ENCODE peak calls at places on chromosomes 4 and X, in seven cellular contexts. Y is hypothalamus, V is transverse colon, O is GM03348, N is SK-MEL-5, P is HuH-7.5, I is lower leg skin. E is an unnamed sample.

GRCh38 chrX:20026278-20026677 is 35.4 kb upstream of the BCLAF3 start:
- DNase-seq in P (no peak), O (no peak), Y (no peak), V (no peak), N (no peak), I (no peak), E (no peak)

GRCh38 chr4:8675383-8675782 is 82.8 kb downstream of the CPZ start:
- DNase-seq in N (no peak), I (no peak), V (no peak), Y (no peak), O (no peak), P (peak), E (peak)

GRCh38 chrX:124415115-124415798 is 68.9 kb downstream of the SH2D1A start:
- DNase-seq in Y (no peak), V (no peak), P (no peak), N (no peak), O (no peak), I (no peak), E (no peak)

GRCh38 chrX:65300104-65300809 is 234.3 kb downstream of the LAS1L start:
- DNase-seq in V (no peak), O (no peak), N (peak), I (no peak), P (no peak), Y (no peak), E (no peak)

GRCh38 chrX:103791233-103791632 is 14.6 kb downstream of the PLP1 start:
- DNase-seq in O (no peak), Y (no peak), V (no peak), N (no peak), P (no peak), I (no peak), E (no peak)

GRCh38 chr4:139692300-139693012 is 26.8 kb downstream of the MGST2 start:
- DNase-seq in N (no peak), Y (no peak), O (no peak), I (peak), V (no peak), P (peak), E (no peak)

GRCh38 chrX:103586314-103586646 is 965 bp downstream of the TCEAL4 start:
- DNase-seq in Y (no peak), N (no peak), V (no peak), P (no peak), I (no peak), O (peak), E (no peak)

GRCh38 chrX:13938766-13939530 is 90.7 kb downstream of the GEMIN8 start:
- DNase-seq in I (no peak), P (no peak), N (no peak), Y (peak), V (no peak), O (no peak), E (no peak)

GRCh38 chrX:551306-551705 is 79.3 kb upstream of the SHOX start:
- DNase-seq in P (no peak), I (no peak), N (no peak), O (no peak), Y (no peak), V (no peak), E (no peak)

GRCh38 chrX:24761306-24761705 is 67.6 kb downstream of the POLA1 start:
- DNase-seq in O (peak), I (no peak), N (no peak), P (no peak), V (no peak), Y (no peak), E (peak)

GRCh38 chrX:44580466-44580865 is 37.8 kb upstream of the FUNDC1 start:
- DNase-seq in I (no peak), O (peak), P (no peak), V (no peak), Y (no peak), N (no peak), E (no peak)

GRCh38 chr4:94413085-94413685 is 38.6 kb upstream of the PDLIM5 start:
- DNase-seq in O (peak), I (no peak), P (no peak), N (no peak), V (no peak), Y (no peak), E (no peak)

GRCh38 chrX:84155938-84156337 is 32.1 kb downstream of the RPS6KA6 start:
- DNase-seq in I (no peak), N (no peak), V (no peak), O (no peak), P (no peak), Y (no peak), E (no peak)

GRCh38 chrX:136588060-136588459 is 56.0 kb downstream of the VGLL1 start:
- DNase-seq in I (no peak), N (no peak), P (no peak), Y (no peak), O (no peak), V (no peak), E (peak)

GRCh38 chr4:7547368-7548040 is 112.8 kb upstream of the PSAPL1 start:
- DNase-seq in I (peak), P (no peak), O (no peak), N (no peak), Y (no peak), V (no peak), E (no peak)

GRCh38 chr4:122341906-122342305 is 36.9 kb upstream of the ADAD1 start:
- DNase-seq in P (no peak), I (no peak), N (no peak), O (peak), V (no peak), Y (no peak), E (peak)

GRCh38 chr4:145735330-145735638 is 55.3 kb downstream of the C4orf51 start:
- DNase-seq in V (no peak), O (peak), P (no peak), Y (no peak), N (no peak), I (no peak), E (peak)

GRCh38 chr4:148044889-148045352 is 313.0 kb downstream of the ARHGAP10 start:
- DNase-seq in I (no peak), N (peak), V (no peak), O (no peak), Y (no peak), P (no peak), E (peak)

GRCh38 chr4:109395694-109396093 is 37.9 kb upstream of the SEC24B start:
- DNase-seq in N (no peak), O (no peak), I (no peak), Y (no peak), V (no peak), P (no peak), E (no peak)

GRCh38 chr4:154376461-154376860 is 115.1 kb downstream of the DCHS2 start:
- DNase-seq in I (no peak), N (peak), V (no peak), P (no peak), Y (no peak), O (no peak), E (no peak)